ENCODE peak calls at places on chromosomes 2 and 18, in nine cellular contexts. D is GM12878, E is GM12865, Q is Calu3, L is PC-9, O is endothelial cell, X is suprapubic skin, F is pancreas, K is astrocyte of the spinal cord. M is an unnamed sample.

GRCh38 chr2:152222975-152223638 is 47.5 kb upstream of the STAM2 start:
- DNase-seq in K (peak), E (peak), O (no peak), L (no peak), Q (peak), X (no peak), D (no peak), F (no peak), M (no peak)

GRCh38 chr2:211455225-211455841 is 898.9 kb downstream of the CPS1 start:
- DNase-seq in K (peak), O (peak), F (no peak), X (no peak), D (no peak), L (no peak), E (peak), Q (peak), M (no peak)

GRCh38 chr2:142881619-142882018 is 4.2 kb downstream of the KYNU start:
- DNase-seq in Q (no peak), K (no peak), X (no peak), F (no peak), L (no peak), D (no peak), O (no peak), E (no peak), M (no peak)

GRCh38 chr2:42132066-42132965 is 36.8 kb upstream of the EML4 start:
- DNase-seq in Q (no peak), L (peak), F (no peak), K (peak), O (no peak), D (no peak), E (no peak), X (no peak), M (no peak)

GRCh38 chr2:501667-502066 is 175.5 kb downstream of the TMEM18 start:
- DNase-seq in X (no peak), Q (no peak), E (no peak), D (no peak), F (no peak), O (no peak), K (no peak), L (no peak), M (no peak)

GRCh38 chr2:117931978-117932377 is 81.9 kb downstream of the CCDC93 start:
- DNase-seq in O (no peak), K (no peak), X (no peak), F (no peak), Q (no peak), L (no peak), D (no peak), E (no peak), M (no peak)

GRCh38 chr2:232354069-232354468 is 24.5 kb upstream of the ALPP start:
- DNase-seq in K (no peak), F (peak), Q (no peak), O (no peak), L (no peak), X (peak), E (no peak), D (no peak), M (no peak)

GRCh38 chr2:189129971-189130370 is 49.6 kb downstream of the COL5A2 start:
- DNase-seq in O (no peak), K (peak), F (no peak), L (no peak), E (no peak), X (no peak), D (no peak), Q (no peak), M (no peak)

GRCh38 chr2:99035920-99036319 is 99.9 kb upstream of the CRACDL start:
- DNase-seq in E (no peak), L (no peak), Q (no peak), X (no peak), K (peak), O (no peak), F (no peak), D (no peak), M (no peak)

GRCh38 chr2:174688079-174688478 is 76.2 kb downstream of the CHRNA1 start:
- DNase-seq in X (no peak), D (no peak), O (no peak), K (peak), F (no peak), L (no peak), E (peak), Q (no peak), M (no peak)

GRCh38 chr18:57925706-57926105 is 118.3 kb upstream of the NEDD4L start:
- DNase-seq in K (peak), L (peak), Q (no peak), F (no peak), O (no peak), D (no peak), E (no peak), X (no peak), M (no peak)

GRCh38 chr18:79884963-79885728 is 66.3 kb downstream of the SLC66A2 start:
- DNase-seq in X (peak), Q (no peak), O (no peak), D (no peak), F (peak), E (no peak), K (no peak), L (no peak), M (no peak)

GRCh38 chr2:19674051-19675002 is 227.5 kb downstream of the TTC32 start:
- DNase-seq in X (no peak), E (no peak), O (no peak), Q (no peak), F (no peak), L (peak), D (no peak), K (no peak), M (no peak)

GRCh38 chr18:57077786-57078552 is 68.9 kb upstream of the BOD1L2 start:
- DNase-seq in K (no peak), X (no peak), L (no peak), Q (no peak), F (no peak), D (peak), E (peak), O (no peak), M (peak)

GRCh38 chr2:105749583-105750399 is 5.1 kb downstream of the NCK2 start:
- DNase-seq in L (no peak), Q (no peak), X (peak), O (no peak), F (no peak), E (no peak), K (peak), D (no peak), M (no peak)

DNA sequence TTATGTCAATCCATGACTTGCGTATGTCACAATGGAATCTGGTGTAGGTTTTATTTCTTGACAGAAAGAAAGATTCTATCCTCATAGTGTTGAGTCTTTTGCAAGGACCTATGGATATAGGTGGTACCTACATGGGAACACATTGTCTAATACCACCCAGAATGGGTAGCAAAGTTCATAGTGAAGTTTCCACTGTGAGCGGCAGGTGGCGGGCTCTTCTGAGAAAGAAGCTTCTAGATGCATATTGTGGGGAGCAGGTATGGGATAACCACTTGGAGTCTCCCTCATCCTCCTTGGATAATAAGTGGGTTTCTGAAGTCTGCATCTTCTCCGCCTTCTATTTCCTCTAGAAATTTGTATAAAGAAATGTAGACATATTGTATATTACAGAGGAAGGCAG is 44.9 kb downstream of the LINC00305 start:
- DNase-seq in D (no peak), E (no peak), K (no peak), L (no peak), F (no peak), X (no peak), Q (no peak), O (no peak), M (no peak)
- TF ChIP-seq CTCF in D (peak), E (peak), K (no peak), L (peak), F (no peak), X (no peak), Q (no peak), O (no peak), M (no peak)

GRCh38 chr2:219280682-219281081 is 1.5 kb downstream of the DNAJB2 start:
- DNase-seq in O (no peak), L (no peak), K (no peak), X (no peak), E (no peak), D (no peak), F (no peak), Q (no peak), M (no peak)

GRCh38 chr2:219279916-219280516 is 850 bp downstream of the DNAJB2 start:
- DNase-seq in L (no peak), D (peak), E (no peak), F (no peak), O (no peak), Q (no peak), X (no peak), K (no peak), M (no peak)

GRCh38 chr2:219277703-219278654 is 1.2 kb upstream of the DNAJB2 start:
- DNase-seq in Q (peak), E (peak), D (peak), L (peak), O (peak), K (peak), F (peak), X (peak), M (peak)

GRCh38 chr2:219278655-219279150 is 463 bp upstream of the DNAJB2 start:
- DNase-seq in D (no peak), L (no peak), K (no peak), F (no peak), X (no peak), O (no peak), E (peak), Q (no peak), M (no peak)

DNA sequence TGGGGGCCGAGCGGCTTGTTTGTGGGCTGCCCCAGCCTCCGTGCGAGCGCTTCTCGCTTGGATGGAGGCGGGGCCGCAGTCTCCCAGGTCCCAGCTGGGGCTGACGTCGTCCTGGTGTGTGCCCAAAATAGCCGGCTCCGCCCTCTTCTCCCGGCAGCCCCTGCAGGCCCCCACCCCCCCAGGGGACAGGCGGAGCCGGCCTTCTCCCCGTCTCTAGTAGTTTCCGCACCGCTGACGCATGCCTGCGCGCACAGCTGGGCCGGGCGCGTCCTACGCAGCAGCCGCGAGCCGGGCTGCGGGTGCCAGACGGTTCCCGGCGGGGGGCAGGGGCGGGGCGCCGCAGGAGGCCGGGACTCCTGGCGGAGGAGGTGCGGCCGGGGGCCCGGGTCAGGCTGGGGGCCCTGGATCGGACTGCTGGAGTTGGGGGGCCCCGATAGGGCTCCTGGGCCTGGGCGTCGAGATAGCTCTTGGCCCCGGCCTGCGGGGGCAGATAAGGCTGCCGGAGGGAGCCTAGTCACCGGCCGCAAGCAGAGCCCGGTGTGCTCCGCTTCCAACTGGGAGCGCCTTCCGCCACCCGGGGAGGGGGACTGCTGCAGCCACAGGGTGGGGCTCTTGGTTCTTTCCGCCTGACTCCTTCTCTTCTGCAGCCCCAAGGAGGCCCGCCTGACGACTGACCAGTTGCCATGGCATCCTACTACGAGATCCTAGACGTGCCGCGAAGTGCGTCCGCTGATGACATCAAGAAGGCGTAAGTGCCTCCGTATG is at the start of gene DNAJB2:
- DNase-seq in Q (peak), X (peak), F (peak), O (peak), K (peak), E (peak), D (peak), L (peak), M (peak)
- TF ChIP-seq CTCF in Q (no peak), X (no peak), F (no peak), O (no peak), K (peak), E (no peak), D (no peak), L (no peak), M (no peak)

DNA sequence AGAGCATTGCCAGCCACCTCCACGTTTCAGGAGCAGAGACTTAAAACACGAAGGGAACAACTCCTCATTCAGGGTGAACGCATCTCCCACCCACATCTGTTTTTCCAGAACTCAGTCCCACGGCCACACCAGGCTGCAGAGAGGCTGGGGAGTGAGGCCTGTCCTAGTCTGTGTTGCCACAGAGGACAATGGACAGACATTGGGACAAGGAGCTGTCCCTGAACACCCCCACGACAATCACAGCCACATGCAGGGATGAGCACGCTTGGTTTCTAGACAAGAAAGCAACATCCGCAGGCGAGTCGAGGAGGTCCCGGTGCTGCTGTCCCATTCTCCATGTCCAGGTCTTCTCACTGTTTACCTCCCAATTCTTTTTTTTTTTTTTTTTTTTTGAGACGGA is 167.4 kb downstream of the EIPR1 start:
- DNase-seq in L (no peak), X (peak), E (no peak), F (no peak), Q (no peak), D (no peak), K (no peak), O (no peak), M (no peak)
- TF ChIP-seq CTCF in L (no peak), X (no peak), E (no peak), F (no peak), Q (no peak), D (no peak), K (no peak), O (no peak), M (no peak)

DNA sequence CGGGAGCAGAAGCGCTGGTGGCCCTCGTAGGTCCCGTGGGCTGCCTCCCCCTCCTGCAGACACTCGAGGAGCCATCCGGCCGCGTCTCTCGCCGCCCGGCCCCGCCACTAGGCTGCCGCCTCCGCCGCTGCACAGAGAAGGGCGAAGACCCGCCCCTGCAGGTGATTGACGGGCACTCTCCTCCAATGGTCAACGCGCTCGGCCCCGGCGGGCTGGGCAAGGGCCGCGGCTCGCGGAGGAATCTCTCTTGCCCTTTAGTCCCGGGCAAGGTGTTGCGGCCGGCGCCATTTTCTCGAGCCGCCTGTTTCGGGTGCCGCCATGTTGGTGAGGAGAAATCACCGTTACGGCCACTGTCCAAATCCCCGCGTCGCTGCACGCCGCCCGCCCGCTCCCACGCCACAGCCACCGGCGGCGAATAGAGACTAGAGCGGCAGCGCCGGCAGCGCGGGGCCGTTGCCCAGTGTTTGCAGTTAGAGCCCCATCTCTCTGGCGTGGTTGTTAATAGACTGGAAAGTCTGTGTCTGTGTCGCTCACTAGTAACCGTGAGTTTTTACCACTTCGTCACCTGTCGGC is at the start of gene ZC3H6:
- DNase-seq in O (peak), X (peak), D (peak), Q (peak), L (peak), F (peak), K (peak), E (peak), M (peak)
- TF ChIP-seq CTCF in O (no peak), X (peak), D (no peak), Q (no peak), L (no peak), F (peak), K (peak), E (no peak), M (no peak)

M was measured in activated B cell treated with CpG ODN at 0.5 μM for 24 hours.